ENCODE peak calls at places on chromosomes 2 and 18, in seven cellular contexts. O is colonic mucosa, W is HFF-Myc, K is kidney, U is mammary epithelial cell, I is fibroblast of pulmonary artery, M is HepG2. V is an unnamed sample.

GRCh38 chr18:9712606-9713005 is 4.5 kb downstream of the RAB31 start:
- DNase-seq in O (no peak), W (no peak), K (no peak), U (no peak), I (peak), M (no peak), V (no peak)

GRCh38 chr18:31562726-31563125 is 29.0 kb upstream of the TTR start:
- DNase-seq in O (no peak), W (no peak), K (no peak), U (no peak), I (no peak), M (no peak), V (no peak)

GRCh38 chr2:120044336-120044735 is 31.5 kb downstream of the EPB41L5 start:
- DNase-seq in O (no peak), W (no peak), K (no peak), U (no peak), I (no peak), M (no peak), V (no peak)

GRCh38 chr2:8121826-8122505 is 559.9 kb upstream of the ID2 start:
- DNase-seq in O (no peak), W (no peak), K (no peak), U (no peak), I (no peak), M (no peak), V (no peak)

GRCh38 chr2:72859831-72860262 is 27.4 kb upstream of the SPR start:
- DNase-seq in O (peak), W (no peak), K (no peak), U (peak), I (peak), M (peak), V (peak)

GRCh38 chr18:498901-499300 is 1.6 kb downstream of the COLEC12 start:
- DNase-seq in O (no peak), W (no peak), K (no peak), U (no peak), I (no peak), M (no peak), V (no peak)

GRCh38 chr2:121698318-121698930 is 38.3 kb downstream of the NIFK start:
- DNase-seq in O (no peak), W (no peak), K (no peak), U (no peak), I (no peak), M (no peak), V (no peak)

GRCh38 chr2:241788572-241788971 is 11.9 kb downstream of the GAL3ST2 start:
- DNase-seq in O (no peak), W (no peak), K (no peak), U (peak), I (no peak), M (no peak), V (no peak)

GRCh38 chr2:235595420-235596010 is 101.7 kb downstream of the AGAP1 start:
- DNase-seq in O (peak), W (peak), K (peak), U (peak), I (peak), M (peak), V (peak)

DNA sequence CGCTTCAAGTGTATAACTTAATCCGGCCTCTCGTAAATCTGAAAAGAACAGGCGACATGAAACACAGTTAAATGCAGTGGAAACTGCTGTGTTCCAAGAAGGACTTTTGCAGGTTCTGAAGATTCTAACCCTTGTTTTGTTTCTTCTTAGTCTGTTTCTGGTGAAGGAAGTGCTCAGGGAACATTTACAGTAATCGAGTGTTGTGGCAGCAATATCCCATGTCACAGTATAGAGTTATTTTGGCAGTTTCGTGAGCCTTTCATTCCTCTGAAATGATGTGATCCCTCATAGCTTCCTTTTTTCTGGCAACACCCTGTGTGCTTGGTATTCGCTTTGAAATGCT is 2.7 kb downstream of the CRIM1 start:
- DNase-seq in O (no peak), W (no peak), K (no peak), U (no peak), I (peak), M (no peak), V (no peak)
- H3K4me3 ChIP-seq in O (peak), W (peak), K (peak), U (peak), I (peak), M (peak), V (peak)

DNA sequence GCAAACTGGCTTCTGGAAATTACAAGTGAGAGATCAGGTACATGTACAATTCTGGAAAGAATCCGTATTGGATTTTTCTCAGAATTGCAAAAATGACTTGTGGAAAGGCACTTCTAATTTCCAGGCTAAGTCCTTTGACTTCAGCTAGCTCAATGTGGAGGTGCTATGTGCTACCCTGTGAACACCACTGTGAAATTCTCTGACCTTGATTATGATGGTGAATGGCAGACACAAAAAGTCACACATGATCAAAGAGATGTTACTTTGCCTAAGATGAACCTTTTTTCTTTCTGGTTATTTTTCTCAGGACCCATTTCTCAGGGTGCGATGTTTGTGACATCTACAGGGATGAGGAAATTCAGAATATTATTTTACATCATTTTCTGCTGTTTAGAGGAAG is 856.6 kb upstream of the VRK2 start:
- DNase-seq in O (no peak), W (no peak), K (no peak), U (no peak), I (no peak), M (no peak), V (no peak)
- TF ChIP-seq CTCF in O (no peak), W (no peak), K (no peak), U (no peak), I (no peak), M (no peak), V (no peak)

GRCh38 chr2:215684448-215685217 is 248.8 kb upstream of the FN1 start:
- DNase-seq in O (no peak), W (peak), K (no peak), U (peak), I (no peak), M (peak), V (peak)

GRCh38 chr2:215683295-215683694 is 247.4 kb upstream of the FN1 start:
- DNase-seq in O (no peak), W (no peak), K (no peak), U (no peak), I (no peak), M (no peak), V (no peak)

GRCh38 chr2:215685218-215685962 is 249.5 kb upstream of the FN1 start:
- DNase-seq in O (no peak), W (peak), K (no peak), U (no peak), I (no peak), M (no peak), V (no peak)

GRCh38 chr2:215691346-215691745 is 255.5 kb upstream of the FN1 start:
- DNase-seq in O (no peak), W (no peak), K (no peak), U (no peak), I (no peak), M (no peak), V (no peak)

DNA sequence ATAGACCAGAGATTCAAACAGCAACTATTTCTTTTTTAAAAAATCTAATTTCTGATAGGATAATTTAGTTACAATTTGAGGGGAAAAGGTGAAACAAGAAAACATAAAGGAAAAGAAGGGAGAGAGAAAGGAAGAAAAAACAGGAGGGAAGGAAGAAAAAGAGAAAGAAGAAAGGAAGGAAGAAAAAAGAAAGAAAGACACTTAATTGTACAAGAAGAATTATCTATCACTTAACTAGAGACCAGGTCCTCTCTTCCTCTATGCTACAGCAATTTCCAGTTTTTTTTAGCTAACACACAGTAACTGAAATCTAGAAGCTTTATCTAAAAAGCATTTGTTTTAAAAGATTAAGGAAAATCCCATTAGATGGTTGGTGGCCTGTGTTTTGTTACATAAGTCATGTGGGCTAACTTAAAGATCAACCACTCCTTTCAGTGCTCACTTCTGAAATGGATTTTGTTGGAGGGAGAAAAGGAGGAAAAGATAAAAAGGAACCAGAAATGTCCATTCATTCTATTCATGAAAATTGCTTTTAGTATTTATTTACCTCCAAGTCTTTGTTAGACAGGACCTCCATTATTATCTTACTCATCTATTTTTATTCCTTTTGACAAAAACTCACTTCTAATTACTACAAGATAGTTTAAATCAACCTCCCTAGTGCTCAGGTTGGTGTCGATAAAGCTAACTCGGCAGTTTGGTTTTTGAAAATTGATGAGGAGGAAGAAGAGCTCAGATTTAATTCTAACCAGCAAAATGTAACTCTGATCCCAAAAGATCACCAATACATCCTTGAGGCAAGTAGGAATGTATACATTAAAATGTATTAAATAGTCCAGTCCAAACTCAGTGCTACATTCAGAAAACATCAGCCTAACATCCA is 251.5 kb upstream of the FN1 start:
- DNase-seq in O (no peak), W (no peak), K (no peak), U (no peak), I (no peak), M (no peak), V (no peak)
- H3K4me3 ChIP-seq in O (no peak), W (no peak), K (no peak), U (no peak), I (no peak), M (no peak), V (no peak)

GRCh38 chr2:118661184-118661583 is 186.3 kb downstream of the EN1 start:
- DNase-seq in O (no peak), W (no peak), K (no peak), U (no peak), I (no peak), M (no peak), V (no peak)
- TF ChIP-seq CTCF in O (no peak), W (peak), K (no peak), U (peak), I (peak), M (no peak), V (no peak)

DNA sequence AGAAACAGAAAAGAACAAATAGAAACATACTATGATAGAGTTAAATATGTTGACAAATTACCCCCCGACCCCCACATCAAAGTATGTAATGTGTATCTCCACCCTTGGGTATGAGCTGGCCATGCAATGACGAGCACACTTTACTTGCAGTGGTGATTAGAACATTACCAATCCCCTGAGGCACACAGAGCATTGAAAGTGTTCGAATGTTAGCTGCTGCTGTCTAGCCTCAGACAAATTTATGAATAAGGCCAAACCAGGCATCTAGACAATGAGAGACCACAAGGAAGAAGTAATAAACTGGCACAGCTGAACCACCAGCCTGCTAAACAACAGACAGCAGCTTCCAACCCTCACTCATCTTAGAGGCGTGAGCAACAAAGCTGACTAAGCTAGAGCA is 380.5 kb downstream of the DSEL start:
- DNase-seq in O (no peak), W (no peak), K (no peak), U (peak), I (no peak), M (no peak), V (peak)
- H3K4me3 ChIP-seq in O (no peak), W (no peak), K (no peak), U (no peak), I (no peak), M (no peak), V (no peak)

GRCh38 chr2:154130821-154131220 is 259.1 kb downstream of the GALNT13 start:
- DNase-seq in O (no peak), W (no peak), K (no peak), U (no peak), I (no peak), M (no peak), V (no peak)
- TF ChIP-seq CTCF in O (no peak), W (no peak), K (no peak), U (no peak), I (no peak), M (no peak), V (no peak)

V was measured in epithelial cell of esophagus.